ENCODE peak calls at places on chromosomes 2 and 18, in four cellular contexts. J is HTR-8/SVneo, F is occipital lobe, O is T-helper 2 cell. M is an unnamed sample.

GRCh38 chr18:2889761-2890192 is 43.0 kb downstream of the EMILIN2 start:
- DNase-seq in J (no peak), F (no peak), O (peak; percentile 75), M (no peak)

GRCh38 chr2:19474128-19474527 is 115.7 kb upstream of the OSR1 start:
- DNase-seq in J (no peak), F (no peak), O (peak; percentile 91), M (no peak)

GRCh38 chr18:7567487-7568425 is 640 bp downstream of the PTPRM start:
- DNase-seq in J (peak; percentile 18), F (no peak), O (peak; percentile 21), M (peak; percentile 11)

GRCh38 chr2:215052404-215052803 is 86.0 kb downstream of the ABCA12 start:
- DNase-seq in J (no peak), F (no peak), O (no peak), M (no peak)

GRCh38 chr18:54829856-54830255 is 1.6 kb downstream of the RAB27B start:
- DNase-seq in J (no peak), F (no peak), O (no peak), M (no peak)

GRCh38 chr2:219059725-219060682 is 717 bp downstream of the IHH start:
- DNase-seq in J (no peak), F (no peak), O (peak; percentile 22), M (no peak)

GRCh38 chr18:44682871-44683221 is 2.2 kb downstream of the SETBP1 start:
- DNase-seq in J (no peak), F (no peak), O (no peak), M (no peak)

GRCh38 chr2:150142561-150142960 is 344.9 kb downstream of the RND3 start:
- DNase-seq in J (no peak), F (no peak), O (no peak), M (no peak)

GRCh38 chr2:225598922-225599321 is 199.4 kb downstream of the NYAP2 start:
- DNase-seq in J (no peak), F (no peak), O (no peak), M (no peak)

GRCh38 chr2:47528874-47529273 is 125.9 kb downstream of the MSH2 start:
- DNase-seq in J (no peak), F (no peak), O (no peak), M (no peak)

GRCh38 chr2:108933691-108934117 is 55.3 kb downstream of the EDAR start:
- DNase-seq in J (no peak), F (no peak), O (no peak), M (no peak)

GRCh38 chr2:72896446-72896845 is 9.2 kb downstream of the SPR start:
- DNase-seq in J (no peak), F (no peak), O (no peak), M (no peak)

GRCh38 chr18:64037812-64038414 is 68.0 kb downstream of the SERPINB8 start:
- DNase-seq in J (peak; percentile 11), F (no peak), O (peak; percentile 12), M (no peak)

GRCh38 chr18:75139226-75139911 is 69.6 kb downstream of the PTGR3 start:
- DNase-seq in J (no peak), F (no peak), O (no peak), M (no peak)

GRCh38 chr18:48821251-48821590 is 129.5 kb downstream of the SMAD7 start:
- DNase-seq in J (no peak), F (no peak), O (no peak), M (no peak)

GRCh38 chr2:84919885-84920580 is 14.6 kb downstream of the TMSB10 start:
- DNase-seq in J (peak; percentile 84), F (peak; percentile 32), O (no peak), M (peak; percentile 61)

GRCh38 chr2:240930096-240930630 is 24.0 kb downstream of the CROCC2 start:
- DNase-seq in J (no peak), F (no peak), O (no peak), M (no peak)

GRCh38 chr18:76414936-76415621 is 80.0 kb downstream of the ZNF516 start:
- DNase-seq in J (no peak), F (no peak), O (no peak), M (no peak)

GRCh38 chr2:191927991-191928390 is 81.1 kb upstream of the CAVIN2 start:
- DNase-seq in J (no peak), F (no peak), O (no peak), M (no peak)

GRCh38 chr2:126736133-126736874 is 80.3 kb downstream of the GYPC start:
- DNase-seq in J (no peak), F (no peak), O (peak; percentile 11), M (no peak)

GRCh38 chr2:96977631-96978195 is 8.7 kb downstream of the FAM178B start:
- DNase-seq in J (peak; percentile 82), F (peak; percentile 27), O (peak; percentile 53), M (peak; percentile 55)

GRCh38 chr2:14557921-14558320 is 74.6 kb upstream of the LRATD1 start:
- DNase-seq in J (no peak), F (no peak), O (no peak), M (no peak)

GRCh38 chr2:157032019-157032418 is 225.5 kb upstream of the GALNT5 start:
- DNase-seq in J (peak; percentile 69), F (no peak), O (no peak), M (no peak)

GRCh38 chr2:168568476-168569227 is 112.6 kb downstream of the CERS6 start:
- DNase-seq in J (no peak), F (no peak), O (no peak), M (no peak)

GRCh38 chr2:232053777-232054176 is 92.3 kb downstream of the DIS3L2 start:
- DNase-seq in J (no peak), F (no peak), O (no peak), M (no peak)

GRCh38 chr2:184599054-184599874 is 935 bp downstream of the ZNF804A start:
- DNase-seq in J (no peak), F (no peak), O (no peak), M (no peak)

GRCh38 chr2:25825238-25825637 is 53.0 kb downstream of the ASXL2 start:
- DNase-seq in J (no peak), F (no peak), O (peak; percentile 66), M (no peak)

GRCh38 chr2:218282173-218282991 is 9.9 kb downstream of the TMBIM1 start:
- DNase-seq in J (no peak), F (peak; percentile 41), O (no peak), M (peak; percentile 54)

GRCh38 chr2:216557820-216558219 is 59.2 kb downstream of the RPL37A start:
- DNase-seq in J (no peak), F (no peak), O (no peak), M (no peak)

GRCh38 chr2:160666019-160666676 is 172.5 kb upstream of the RBMS1 start:
- DNase-seq in J (peak; percentile 74), F (no peak), O (peak; percentile 19), M (no peak)

GRCh38 chr2:112481050-112481527 is 867 bp upstream of the TTL start:
- DNase-seq in J (peak; percentile 87), F (peak; percentile 80), O (peak; percentile 88), M (peak; percentile 86)

GRCh38 chr2:83369601-83370418 is 1089.3 kb downstream of the SUCLG1 start:
- DNase-seq in J (no peak), F (no peak), O (no peak), M (no peak)

GRCh38 chr2:136572335-136572734 is 193.0 kb upstream of the THSD7B start:
- DNase-seq in J (no peak), F (peak; percentile 3), O (no peak), M (no peak)

GRCh38 chr2:66366619-66367018 is 68.3 kb upstream of the MEIS1 start:
- DNase-seq in J (no peak), F (no peak), O (no peak), M (no peak)

M was measured in caudate nucleus.